ENCODE peak calls at places on chromosomes 13 and 19, in four cellular contexts. A is HEK293T, M is WTC11, F is K562. H is an unnamed sample.

GRCh38 chr13:108361769-108362168 is 92.3 kb downstream of the TNFSF13B start:
- DNase-seq in A (no peak), M (no peak), F (no peak), H (no peak)

GRCh38 chr19:16564842-16565241 is 7.4 kb downstream of the SLC35E1 start:
- DNase-seq in A (no peak), M (no peak), F (no peak), H (no peak)

GRCh38 chr19:56538761-56539263 is at the start of gene ZFP28:
- DNase-seq in A (peak), M (peak), F (no peak), H (no peak)

GRCh38 chr19:10808937-10809655 is 26.9 kb downstream of the TMED1 start:
- DNase-seq in A (no peak), M (no peak), F (peak), H (no peak)

GRCh38 chr19:50319156-50319555 is 10.0 kb downstream of the KCNC3 start:
- DNase-seq in A (no peak), M (no peak), F (no peak), H (no peak)

GRCh38 chr13:99941911-99942310 is 29.7 kb downstream of the ZIC5 start:
- DNase-seq in A (no peak), M (no peak), F (no peak), H (no peak)

GRCh38 chr19:16355293-16356043 is 30.8 kb downstream of the KLF2 start:
- DNase-seq in A (no peak), M (no peak), F (peak), H (no peak)

GRCh38 chr19:2251577-2252480 is 2.7 kb downstream of the AMH start:
- DNase-seq in A (no peak), M (no peak), F (no peak), H (no peak)

GRCh38 chr13:51827254-51827653 is 17.7 kb downstream of the TMEM272 start:
- DNase-seq in A (no peak), M (no peak), F (no peak), H (no peak)

GRCh38 chr13:19958119-19959111 is at the start of gene ZMYM2:
- DNase-seq in A (peak), M (peak), F (peak), H (peak)

GRCh38 chr13:47168086-47168485 is 271.2 kb upstream of the HTR2A start:
- DNase-seq in A (no peak), M (no peak), F (no peak), H (no peak)

GRCh38 chr19:687569-688166 is 7.6 kb downstream of the PRSS57 start:
- DNase-seq in A (no peak), M (no peak), F (no peak), H (no peak)

GRCh38 chr19:17111766-17112165 is 36.2 kb downstream of the MYO9B start:
- DNase-seq in A (no peak), M (no peak), F (no peak), H (no peak)

GRCh38 chr19:50537769-50538230 is 24.1 kb upstream of the ASPDH start:
- DNase-seq in A (peak), M (peak), F (peak), H (peak)

GRCh38 chr19:19956431-19957075 is 55.8 kb downstream of the ZNF93 start:
- DNase-seq in A (no peak), M (peak), F (peak), H (no peak)

GRCh38 chr19:35628565-35629331 is at the start of gene RBM42:
- DNase-seq in A (peak), M (peak), F (peak), H (peak)

GRCh38 chr19:18419699-18420460 is 682 bp downstream of the SSBP4 start:
- DNase-seq in A (no peak), M (no peak), F (peak), H (peak)

GRCh38 chr13:97222934-97223710 is 989 bp downstream of the MBNL2 start:
- DNase-seq in A (no peak), M (no peak), F (no peak), H (no peak)

GRCh38 chr19:6616011-6616410 is 25.1 kb upstream of the CD70 start:
- DNase-seq in A (no peak), M (no peak), F (no peak), H (no peak)

GRCh38 chr19:32302778-32303177 is 42.6 kb upstream of the ZNF507 start:
- DNase-seq in A (no peak), M (no peak), F (no peak), H (no peak)

GRCh38 chr13:71577127-71577526 is 289.9 kb downstream of the DACH1 start:
- DNase-seq in A (no peak), M (no peak), F (no peak), H (no peak)

GRCh38 chr19:28638445-28638844 is 574.5 kb downstream of the UQCRFS1 start:
- DNase-seq in A (no peak), M (no peak), F (peak), H (no peak)

GRCh38 chr13:83085186-83085900 is 796.9 kb downstream of the SLITRK1 start:
- DNase-seq in A (no peak), M (no peak), F (no peak), H (no peak)

GRCh38 chr13:20482275-20482761 is 43.3 kb downstream of the CRYL1 start:
- DNase-seq in A (peak), M (no peak), F (no peak), H (no peak)

GRCh38 chr19:40756502-40757110 is 5.6 kb downstream of the SNRPA start:
- DNase-seq in A (no peak), M (no peak), F (no peak), H (no peak)

GRCh38 chr13:47480121-47480520 is 521.0 kb downstream of the SUCLA2 start:
- DNase-seq in A (no peak), M (no peak), F (no peak), H (no peak)

GRCh38 chr13:40146586-40147240 is 491.3 kb downstream of the COG6 start:
- DNase-seq in A (no peak), M (no peak), F (no peak), H (no peak)

GRCh38 chr13:71240906-71241305 is 626.1 kb downstream of the DACH1 start:
- DNase-seq in A (peak), M (no peak), F (no peak), H (no peak)

GRCh38 chr13:105598551-105598950 is 936.9 kb downstream of the EFNB2 start:
- DNase-seq in A (no peak), M (no peak), F (no peak), H (no peak)

GRCh38 chr19:28424041-28424440 is 788.9 kb downstream of the UQCRFS1 start:
- DNase-seq in A (no peak), M (peak), F (no peak), H (no peak)

GRCh38 chr13:59891053-59891452 is 272.7 kb downstream of the DIAPH3 start:
- DNase-seq in A (no peak), M (no peak), F (no peak), H (no peak)

GRCh38 chr13:73465629-73465974 is 406.8 kb downstream of the KLF5 start:
- DNase-seq in A (no peak), M (no peak), F (peak), H (no peak)
- TF ChIP-seq ELF4 in A (no peak), M (no peak), F (no peak), H (no peak)

GRCh38 chr19:55536366-55536765 is 567 bp downstream of the SBK2 start:
- DNase-seq in A (no peak), M (no peak), F (no peak), H (no peak)

GRCh38 chr19:55536951-55537740 is at the start of gene SBK2:
- DNase-seq in A (peak), M (peak), F (no peak), H (peak)

GRCh38 chr19:55539082-55539715 is 2.3 kb upstream of the SBK2 start:
- DNase-seq in A (no peak), M (no peak), F (no peak), H (no peak)

GRCh38 chr19:55538132-55538531 is 1.2 kb upstream of the SBK2 start:
- DNase-seq in A (no peak), M (no peak), F (no peak), H (no peak)

GRCh38 chr19:55537741-55538111 is 793 bp upstream of the SBK2 start:
- DNase-seq in A (no peak), M (no peak), F (no peak), H (no peak)
- TF ChIP-seq ELF4 in A (no peak), M (no peak), F (no peak), H (no peak)

DNA sequence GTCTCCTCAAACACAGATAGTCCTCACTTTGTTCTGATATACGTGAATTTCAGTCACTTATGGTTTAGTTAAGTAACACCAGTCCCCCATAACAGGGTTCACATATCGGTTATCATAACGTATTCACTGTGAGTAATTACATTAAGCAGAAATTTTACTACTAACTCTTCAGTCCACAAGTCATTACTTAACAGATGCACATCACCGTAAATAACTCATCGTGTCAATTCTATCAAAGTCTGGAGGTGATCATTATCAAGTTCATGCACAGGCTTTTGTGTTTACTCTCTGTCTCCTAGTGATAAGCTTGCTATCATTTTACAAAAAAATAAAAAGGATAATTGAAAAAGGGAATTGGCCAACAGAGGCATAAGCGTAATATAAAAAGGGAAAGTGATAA is 287.4 kb upstream of the ATXN8OS start:
- DNase-seq in A (no peak), M (no peak), F (no peak), H (no peak)
- TF ChIP-seq ELF4 in A (no peak), M (no peak), F (no peak), H (no peak)

GRCh38 chr13:30679483-30680330 is 55.6 kb upstream of the ALOX5AP start:
- DNase-seq in A (peak), M (peak), F (no peak), H (peak)
- TF ChIP-seq ELF4 in A (no peak), M (no peak), F (no peak), H (no peak)

H was measured in HepG2.